ENCODE peak calls at places on chromosomes 3 and 15, in eight cellular contexts. N is NB4; Z is progenitor cell of endocrine pancreas; W is activated naive CD8-positive, alpha-beta T cell treated with anti-CD3 and anti-CD28 coated beads, Interleukin-2, amount 50 U/mL, for 24 hours; D is GDM1; H is activated T-cell treated with anti-CD3 and anti-CD28 coated beads, Interleukin-2, amount 50 U/mL, for 72 hours; Y is lower leg skin; L is ELR. X is an unnamed sample.

GRCh38 chr3:15220056-15220455 is 14.0 kb downstream of the CAPN7 start:
- DNase-seq in H (no peak), N (no peak), W (no peak), D (no peak), Y (no peak), Z (no peak), L (no peak), X (no peak)

GRCh38 chr3:40312661-40313226 is 3.2 kb downstream of the EIF1B start:
- DNase-seq in H (no peak), D (no peak), Z (no peak), Y (no peak), W (no peak), N (no peak), L (peak), X (no peak)

GRCh38 chr3:7504886-7505775 is 644.2 kb downstream of the GRM7 start:
- DNase-seq in Z (no peak), W (no peak), L (peak), D (no peak), N (no peak), H (no peak), Y (no peak), X (no peak)

GRCh38 chr3:15051531-15051930 is 13.6 kb downstream of the MRPS25 start:
- DNase-seq in Z (peak), W (peak), N (peak), L (peak), H (peak), Y (no peak), D (peak), X (no peak)

GRCh38 chr3:174907027-174907426 is 47.9 kb downstream of the NAALADL2 start:
- DNase-seq in L (no peak), Y (no peak), W (no peak), N (no peak), D (no peak), H (no peak), Z (no peak), X (no peak)

GRCh38 chr3:113212155-113212844 is 943 bp downstream of the BOC start:
- DNase-seq in H (peak), Z (no peak), N (peak), W (peak), Y (peak), L (peak), D (peak), X (no peak)

GRCh38 chr15:86300371-86301106 is 220.9 kb downstream of the AGBL1 start:
- DNase-seq in W (no peak), N (no peak), H (no peak), Z (no peak), D (no peak), L (no peak), Y (no peak), X (no peak)

GRCh38 chr3:11509175-11510000 is 134.3 kb downstream of the VGLL4 start:
- DNase-seq in L (peak), N (no peak), W (no peak), Z (no peak), Y (peak), H (no peak), D (no peak), X (peak)

GRCh38 chr3:185900228-185900627 is 37.6 kb downstream of the TRA2B start:
- DNase-seq in Z (no peak), D (no peak), W (no peak), N (peak), L (peak), Y (no peak), H (no peak), X (no peak)

GRCh38 chr3:33159234-33159633 is 45.4 kb downstream of the CRTAP start:
- DNase-seq in Z (no peak), H (no peak), W (no peak), D (no peak), N (no peak), L (no peak), Y (no peak), X (no peak)

GRCh38 chr3:147614210-147614609 is 205.0 kb downstream of the ZIC1 start:
- DNase-seq in H (no peak), D (no peak), Z (no peak), L (no peak), W (no peak), N (no peak), Y (no peak), X (no peak)

GRCh38 chr3:146491303-146491702 is 21.9 kb upstream of the PLSCR2 start:
- DNase-seq in H (no peak), D (no peak), Y (no peak), L (peak), N (no peak), W (no peak), Z (no peak), X (no peak)

GRCh38 chr3:67381667-67382272 is 272.6 kb downstream of the SUCLG2 start:
- DNase-seq in D (no peak), Z (no peak), L (peak), W (peak), N (peak), H (no peak), Y (no peak), X (no peak)

GRCh38 chr3:67288707-67289106 is 290.6 kb downstream of the KBTBD8 start:
- DNase-seq in L (no peak), Y (no peak), W (no peak), Z (no peak), N (peak), H (no peak), D (no peak), X (no peak)

GRCh38 chr3:126101521-126101982 is 17.6 kb upstream of the SLC41A3 start:
- DNase-seq in L (no peak), Z (no peak), H (no peak), W (no peak), Y (peak), D (no peak), N (peak), X (no peak)

GRCh38 chr15:85142324-85142723 is 160.7 kb downstream of the PDE8A start:
- DNase-seq in L (peak), D (no peak), N (no peak), W (no peak), H (no peak), Y (no peak), Z (no peak), X (peak)

GRCh38 chr3:112979244-112979832 is 4.4 kb upstream of the CD200R1 start:
- DNase-seq in W (no peak), Z (no peak), N (peak), L (peak), D (no peak), Y (no peak), H (peak), X (no peak)

GRCh38 chr15:25670025-25670554 is 193.0 kb downstream of the ATP10A start:
- DNase-seq in L (no peak), W (no peak), D (no peak), Y (no peak), Z (peak), H (no peak), N (no peak), X (no peak)

GRCh38 chr3:136602818-136603217 is 149.4 kb downstream of the STAG1 start:
- DNase-seq in H (no peak), Y (no peak), D (no peak), L (no peak), W (no peak), N (no peak), Z (no peak), X (no peak)

GRCh38 chr15:73959801-73960200 is 32.3 kb downstream of the STOML1 start:
- DNase-seq in Y (peak), D (no peak), H (no peak), W (no peak), Z (no peak), L (no peak), N (no peak), X (no peak)

GRCh38 chr15:35505152-35505551 is 40.8 kb downstream of the DPH6 start:
- DNase-seq in L (no peak), N (no peak), H (no peak), W (no peak), Z (no peak), D (no peak), Y (no peak), X (no peak)

GRCh38 chr3:58434990-58435389 is 1.4 kb upstream of the PDHB start:
- DNase-seq in L (peak), W (no peak), D (no peak), N (no peak), Y (no peak), H (no peak), Z (no peak), X (no peak)

GRCh38 chr3:165225604-165226003 is 29.4 kb upstream of the SLITRK3 start:
- DNase-seq in L (no peak), H (no peak), D (no peak), Z (no peak), N (no peak), W (no peak), Y (no peak), X (no peak)

GRCh38 chr15:90004671-90005070 is 3.5 kb downstream of the ZNF710 start:
- DNase-seq in N (peak), Y (peak), L (peak), W (no peak), H (peak), D (peak), Z (no peak), X (no peak)

GRCh38 chr3:52244061-52244628 is 1.4 kb upstream of the PPM1M start:
- DNase-seq in D (peak), N (peak), L (peak), Y (peak), Z (no peak), H (peak), W (peak), X (no peak)

GRCh38 chr15:92205255-92205739 is 188.4 kb upstream of the ST8SIA2 start:
- DNase-seq in N (no peak), Z (no peak), H (no peak), D (no peak), Y (no peak), L (no peak), W (no peak), X (no peak)

GRCh38 chr3:64030741-64031140 is 7.4 kb upstream of the PSMD6 start:
- DNase-seq in N (peak), H (peak), D (peak), Z (peak), W (peak), L (peak), Y (peak), X (peak)

GRCh38 chr15:96333194-96334016 is 2.9 kb downstream of the NR2F2 start:
- DNase-seq in W (no peak), N (peak), H (no peak), Y (peak), L (peak), Z (no peak), D (no peak), X (no peak)

GRCh38 chr3:111326144-111326995 is 215.6 kb upstream of the CD96 start:
- DNase-seq in Z (no peak), D (no peak), H (no peak), N (no peak), Y (no peak), L (peak), W (peak), X (no peak)

GRCh38 chr3:190302209-190302885 is 19.9 kb downstream of the CLDN1 start:
- DNase-seq in D (no peak), L (peak), Z (no peak), N (no peak), W (no peak), H (no peak), Y (no peak), X (no peak)

GRCh38 chr15:69909719-69910444 is 187.8 kb downstream of the TLE3 start:
- DNase-seq in N (peak), D (no peak), L (no peak), Z (no peak), Y (no peak), W (no peak), H (no peak), X (no peak)

GRCh38 chr15:39298563-39298962 is 282.3 kb upstream of the THBS1 start:
- DNase-seq in H (no peak), Y (no peak), N (no peak), Z (no peak), L (no peak), D (no peak), W (no peak), X (no peak)

GRCh38 chr15:29377141-29377540 is 107.5 kb upstream of the NSMCE3 start:
- DNase-seq in H (no peak), Z (no peak), W (no peak), N (no peak), Y (no peak), L (no peak), D (no peak), X (no peak)

GRCh38 chr15:80662129-80662528 is 33.0 kb upstream of the ABHD17C start:
- DNase-seq in Y (no peak), L (peak), W (no peak), Z (no peak), D (no peak), N (peak), H (no peak), X (no peak)

GRCh38 chr15:74543583-74543982 is 2.6 kb downstream of the ARID3B start:
- DNase-seq in D (no peak), Y (no peak), W (peak), N (peak), Z (no peak), L (peak), H (peak), X (no peak)

GRCh38 chr3:105328338-105328730 is 38.4 kb upstream of the ALCAM start:
- DNase-seq in D (no peak), Z (no peak), L (no peak), H (no peak), W (no peak), N (no peak), Y (no peak), X (no peak)

GRCh38 chr15:78947506-78947905 is 2.7 kb upstream of the CTSH start:
- DNase-seq in L (no peak), Y (no peak), D (no peak), N (no peak), H (no peak), Z (no peak), W (no peak), X (no peak)

GRCh38 chr3:73733796-73734195 is 109.1 kb upstream of the PDZRN3 start:
- DNase-seq in L (no peak), D (no peak), W (no peak), H (no peak), Y (no peak), N (no peak), Z (no peak), X (no peak)

X was measured in NCI-H2227 treated with DMSO at 0.1 percent for 48 hours.